ENCODE peak calls at places on chromosomes 5 and 9, in four cellular contexts. One of them, this sample, is unnamed.

GRCh38 chr9:8351431-8351830 is 551.9 kb upstream of the DMAC1 start:
- DNase-seq in choroid plexus epithelial cell: no peak
- DNase-seq in fibroblast of mammary gland: no peak
- DNase-seq in GM13976: no peak
- DNase-seq in this sample: no peak

GRCh38 chr5:95887977-95888376 is 65.5 kb upstream of the GLRX start:
- DNase-seq in choroid plexus epithelial cell: no peak
- DNase-seq in fibroblast of mammary gland: no peak
- DNase-seq in GM13976: no peak
- DNase-seq in this sample: no peak

GRCh38 chr5:101590384-101590783 is 687.3 kb upstream of the ST8SIA4 start:
- DNase-seq in choroid plexus epithelial cell: no peak
- DNase-seq in fibroblast of mammary gland: peak; percentile 14
- DNase-seq in GM13976: no peak
- DNase-seq in this sample: peak; percentile 3

GRCh38 chr5:179227578-179228311 is 117.5 kb downstream of the ADAMTS2 start:
- DNase-seq in choroid plexus epithelial cell: peak; percentile 27
- DNase-seq in fibroblast of mammary gland: no peak
- DNase-seq in GM13976: no peak
- DNase-seq in this sample: no peak

GRCh38 chr9:20714442-20715415 is 30.7 kb downstream of the FOCAD start:
- DNase-seq in choroid plexus epithelial cell: no peak
- DNase-seq in fibroblast of mammary gland: no peak
- DNase-seq in GM13976: no peak
- DNase-seq in this sample: no peak

GRCh38 chr9:107251756-107252322 is 31.2 kb upstream of the RAD23B start:
- DNase-seq in choroid plexus epithelial cell: peak; percentile 82
- DNase-seq in fibroblast of mammary gland: peak; percentile 97
- DNase-seq in GM13976: no peak
- DNase-seq in this sample: no peak

GRCh38 chr5:137617806-137618205 is 118.1 kb downstream of the KLHL3 start:
- DNase-seq in choroid plexus epithelial cell: peak; percentile 19
- DNase-seq in fibroblast of mammary gland: peak; percentile 50
- DNase-seq in GM13976: no peak
- DNase-seq in this sample: no peak

GRCh38 chr5:32916648-32917047 is 205.5 kb downstream of the NPR3 start:
- DNase-seq in choroid plexus epithelial cell: peak; percentile 67
- DNase-seq in fibroblast of mammary gland: peak; percentile 44
- DNase-seq in GM13976: no peak
- DNase-seq in this sample: no peak

GRCh38 chr9:109901191-109901590 is 121.2 kb downstream of the PALM2AKAP2 start:
- DNase-seq in choroid plexus epithelial cell: peak; percentile 30
- DNase-seq in fibroblast of mammary gland: peak; percentile 58
- DNase-seq in GM13976: no peak
- DNase-seq in this sample: no peak

GRCh38 chr5:960551-960950 is 48.1 kb upstream of the NKD2 start:
- DNase-seq in choroid plexus epithelial cell: no peak
- DNase-seq in fibroblast of mammary gland: no peak
- DNase-seq in GM13976: no peak
- DNase-seq in this sample: no peak

GRCh38 chr5:143220748-143221211 is 182.7 kb downstream of the NR3C1 start:
- DNase-seq in choroid plexus epithelial cell: peak; percentile 57
- DNase-seq in fibroblast of mammary gland: no peak
- DNase-seq in GM13976: no peak
- DNase-seq in this sample: no peak

GRCh38 chr9:34559616-34560546 is 29.6 kb downstream of the CNTFR start:
- DNase-seq in choroid plexus epithelial cell: peak; percentile 72
- DNase-seq in fibroblast of mammary gland: peak; percentile 77
- DNase-seq in GM13976: no peak
- DNase-seq in this sample: no peak

GRCh38 chr5:6465831-6466790 is 17.5 kb downstream of the UBE2QL1 start:
- DNase-seq in choroid plexus epithelial cell: no peak
- DNase-seq in fibroblast of mammary gland: no peak
- DNase-seq in GM13976: no peak
- DNase-seq in this sample: no peak

GRCh38 chr5:22242532-22242931 is 610.6 kb downstream of the CDH12 start:
- DNase-seq in choroid plexus epithelial cell: no peak
- DNase-seq in fibroblast of mammary gland: no peak
- DNase-seq in GM13976: no peak
- DNase-seq in this sample: no peak

GRCh38 chr5:54009357-54009756 is 301.0 kb downstream of the ARL15 start:
- DNase-seq in choroid plexus epithelial cell: peak; percentile 52
- DNase-seq in fibroblast of mammary gland: no peak
- DNase-seq in GM13976: no peak
- DNase-seq in this sample: no peak

GRCh38 chr5:105506692-105507277 is 1944.2 kb upstream of the NUDT12 start:
- DNase-seq in choroid plexus epithelial cell: peak; percentile 64
- DNase-seq in fibroblast of mammary gland: no peak
- DNase-seq in GM13976: no peak
- DNase-seq in this sample: peak; percentile 6
- TF ChIP-seq CTCF in choroid plexus epithelial cell: peak; percentile 83
- TF ChIP-seq CTCF in fibroblast of mammary gland: no peak
- TF ChIP-seq CTCF in GM13976: no peak
- TF ChIP-seq CTCF in this sample: peak; percentile 22

DNA sequence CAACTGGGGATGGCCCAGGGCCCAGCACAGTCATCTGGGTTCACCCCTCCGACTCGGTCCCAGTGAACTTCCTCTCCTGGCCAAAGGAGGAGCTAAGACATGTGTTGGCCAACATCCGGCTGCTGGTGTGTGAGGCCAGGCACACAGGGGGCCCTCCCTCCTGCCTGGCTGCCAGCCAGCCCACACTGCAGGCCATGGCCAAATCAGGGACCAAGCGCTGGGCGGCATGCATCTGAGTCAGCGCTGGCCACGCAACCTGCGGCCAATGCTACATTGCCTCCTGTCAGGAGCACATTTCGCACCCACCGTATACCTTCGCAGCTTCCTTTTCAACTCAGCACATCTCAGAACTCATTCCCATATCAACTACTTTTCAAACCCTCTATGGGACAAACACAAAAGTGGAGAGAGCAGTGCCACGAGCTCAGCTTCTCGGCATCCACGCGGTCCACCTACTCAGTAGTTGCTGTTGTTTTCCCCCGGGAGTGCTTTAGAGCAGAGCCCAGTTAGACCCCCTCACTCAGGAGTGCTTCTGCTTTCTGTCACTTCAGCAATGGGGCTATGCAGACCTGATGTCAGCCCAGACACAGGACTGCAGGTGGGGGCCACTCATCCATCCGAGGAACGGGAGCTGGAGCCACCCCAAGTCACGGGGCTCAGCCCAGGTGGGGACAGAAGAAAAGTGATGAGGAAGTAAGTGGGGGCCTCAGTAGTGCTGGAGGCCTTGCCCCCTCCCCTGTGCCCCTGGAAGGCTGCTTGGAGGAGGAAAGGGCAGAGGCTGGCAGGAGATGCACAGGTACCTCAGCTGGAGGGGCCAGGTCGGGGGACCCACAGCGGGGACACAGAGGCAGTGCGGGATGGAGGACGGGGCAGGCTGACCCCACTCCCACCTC is 13.9 kb downstream of the NINJ1 start:
- DNase-seq in choroid plexus epithelial cell: peak; percentile 98
- DNase-seq in fibroblast of mammary gland: peak; percentile 94
- DNase-seq in GM13976: peak; percentile 88
- DNase-seq in this sample: peak; percentile 83
- TF ChIP-seq CTCF in choroid plexus epithelial cell: peak; percentile 67
- TF ChIP-seq CTCF in fibroblast of mammary gland: peak; percentile 38
- TF ChIP-seq CTCF in GM13976: peak; percentile 24
- TF ChIP-seq CTCF in this sample: no peak

GRCh38 chr5:148988328-148988727 is 74.5 kb downstream of the SH3TC2 start:
- DNase-seq in choroid plexus epithelial cell: no peak
- DNase-seq in fibroblast of mammary gland: no peak
- DNase-seq in GM13976: no peak
- DNase-seq in this sample: no peak
- TF ChIP-seq CTCF in choroid plexus epithelial cell: no peak
- TF ChIP-seq CTCF in fibroblast of mammary gland: no peak
- TF ChIP-seq CTCF in GM13976: no peak
- TF ChIP-seq CTCF in this sample: no peak

GRCh38 chr5:168579987-168580508 is 880 bp upstream of the PANK3 start:
- DNase-seq in choroid plexus epithelial cell: no peak
- DNase-seq in fibroblast of mammary gland: peak; percentile 10
- DNase-seq in GM13976: no peak
- DNase-seq in this sample: no peak
- TF ChIP-seq CTCF in choroid plexus epithelial cell: no peak
- TF ChIP-seq CTCF in fibroblast of mammary gland: no peak
- TF ChIP-seq CTCF in GM13976: no peak
- TF ChIP-seq CTCF in this sample: no peak

GRCh38 chr9:2109066-2109650 is 94.0 kb downstream of the SMARCA2 start:
- DNase-seq in choroid plexus epithelial cell: peak; percentile 47
- DNase-seq in fibroblast of mammary gland: peak; percentile 18
- DNase-seq in GM13976: no peak
- DNase-seq in this sample: no peak
- TF ChIP-seq CTCF in choroid plexus epithelial cell: no peak
- TF ChIP-seq CTCF in fibroblast of mammary gland: no peak
- TF ChIP-seq CTCF in GM13976: no peak
- TF ChIP-seq CTCF in this sample: no peak

GRCh38 chr5:109223521-109223920 is 186.3 kb downstream of the PJA2 start:
- DNase-seq in choroid plexus epithelial cell: peak; percentile 13
- DNase-seq in fibroblast of mammary gland: no peak
- DNase-seq in GM13976: no peak
- DNase-seq in this sample: no peak
- TF ChIP-seq CTCF in choroid plexus epithelial cell: peak; percentile 15
- TF ChIP-seq CTCF in fibroblast of mammary gland: no peak
- TF ChIP-seq CTCF in GM13976: no peak
- TF ChIP-seq CTCF in this sample: no peak

This sample was measured in GM20000.